ENCODE peak calls at places on chromosomes 11 and 22, in eight cellular contexts. C is HEK293T; N is iris pigment epithelial cell; G is SJSA1; F is naive thymus-derived CD4-positive, alpha-beta T cell; W is stimulated activated CD4-positive, alpha-beta T cell treated with anti-CD3 and anti-CD28 coated beads, Interleukin-1b, Interleukin-23, amount 100 ng/mL, for 4 hours; H is tibial artery; S is NCI-H1417. T is an unnamed sample.

GRCh38 chr11:83816572-83817187 is 530.5 kb upstream of the CCDC90B start:
- DNase-seq in C (no peak), N (peak), G (no peak), F (no peak), W (no peak), H (no peak), S (peak), T (peak)

GRCh38 chr22:43078522-43078921 is 10.7 kb downstream of the TTLL1 start:
- DNase-seq in C (no peak), N (no peak), G (no peak), F (no peak), W (no peak), H (no peak), S (no peak), T (no peak)

GRCh38 chr11:126194121-126194543 is 17.3 kb downstream of the RPUSD4 start:
- DNase-seq in C (peak), N (peak), G (no peak), F (peak), W (no peak), H (peak), S (peak), T (peak)

GRCh38 chr11:79076526-79077115 is 364.2 kb downstream of the TENM4 start:
- DNase-seq in C (peak), N (peak), G (no peak), F (no peak), W (no peak), H (peak), S (no peak), T (peak)

GRCh38 chr11:10387209-10388083 is 67.6 kb upstream of the AMPD3 start:
- DNase-seq in C (no peak), N (peak), G (no peak), F (no peak), W (no peak), H (peak), S (no peak), T (no peak)

GRCh38 chr11:45089845-45090499 is 56.5 kb upstream of the PRDM11 start:
- DNase-seq in C (no peak), N (peak), G (no peak), F (no peak), W (no peak), H (no peak), S (no peak), T (peak)

GRCh38 chr11:65491614-65492386 is 7.0 kb upstream of the MALAT1 start:
- DNase-seq in C (no peak), N (peak), G (peak), F (no peak), W (no peak), H (peak), S (peak), T (peak)

GRCh38 chr11:87355614-87356013 is 317.9 kb downstream of the TMEM135 start:
- DNase-seq in C (no peak), N (no peak), G (no peak), F (no peak), W (no peak), H (no peak), S (no peak), T (no peak)

GRCh38 chr11:115657586-115657985 is 153.4 kb upstream of the CADM1 start:
- DNase-seq in C (no peak), N (peak), G (no peak), F (no peak), W (no peak), H (no peak), S (no peak), T (no peak)

GRCh38 chr22:25193130-25193529 is 6.5 kb upstream of the CRYBB3 start:
- DNase-seq in C (no peak), N (no peak), G (no peak), F (no peak), W (no peak), H (no peak), S (no peak), T (no peak)

GRCh38 chr11:126501641-126502040 is 146.2 kb downstream of the ST3GAL4 start:
- DNase-seq in C (no peak), N (no peak), G (no peak), F (no peak), W (no peak), H (no peak), S (no peak), T (no peak)

GRCh38 chr22:19477321-19478085 is 1.5 kb downstream of the UFD1 start:
- DNase-seq in C (no peak), N (no peak), G (no peak), F (peak), W (no peak), H (no peak), S (no peak), T (peak)

GRCh38 chr22:32539631-32540449 is 65.2 kb downstream of the FBXO7 start:
- DNase-seq in C (no peak), N (no peak), G (no peak), F (no peak), W (no peak), H (no peak), S (no peak), T (no peak)

GRCh38 chr11:36558511-36559413 is 9.0 kb upstream of the RAG1 start:
- DNase-seq in C (no peak), N (no peak), G (no peak), F (no peak), W (no peak), H (no peak), S (no peak), T (no peak)

GRCh38 chr11:120649316-120649715 is 137.8 kb downstream of the GRIK4 start:
- DNase-seq in C (no peak), N (no peak), G (no peak), F (no peak), W (no peak), H (no peak), S (no peak), T (peak)

GRCh38 chr11:92885600-92885999 is 83.9 kb upstream of the MTNR1B start:
- DNase-seq in C (no peak), N (no peak), G (no peak), F (no peak), W (no peak), H (no peak), S (no peak), T (peak)

GRCh38 chr22:19607198-19608113 is 83.2 kb upstream of the CLDN5 start:
- DNase-seq in C (no peak), N (no peak), G (no peak), F (peak), W (no peak), H (no peak), S (peak), T (peak)

GRCh38 chr11:12815150-12815523 is 140.9 kb downstream of the TEAD1 start:
- DNase-seq in C (no peak), N (no peak), G (no peak), F (no peak), W (no peak), H (no peak), S (no peak), T (no peak)

GRCh38 chr11:123535401-123535800 is 105.3 kb downstream of the GRAMD1B start:
- DNase-seq in C (no peak), N (no peak), G (no peak), F (no peak), W (no peak), H (no peak), S (no peak), T (no peak)

GRCh38 chr11:117517097-117517496 is 189.4 kb downstream of the CEP164 start:
- DNase-seq in C (no peak), N (no peak), G (no peak), F (no peak), W (no peak), H (no peak), S (no peak), T (no peak)

GRCh38 chr11:18721576-18722292 is 4.3 kb downstream of the IGSF22 start:
- DNase-seq in C (peak), N (peak), G (no peak), F (peak), W (peak), H (peak), S (no peak), T (peak)

GRCh38 chr11:122391049-122391448 is 264.5 kb upstream of the UBASH3B start:
- DNase-seq in C (no peak), N (no peak), G (no peak), F (no peak), W (no peak), H (no peak), S (no peak), T (no peak)

GRCh38 chr11:100612766-100613165 is 74.3 kb upstream of the ARHGAP42 start:
- DNase-seq in C (no peak), N (no peak), G (no peak), F (no peak), W (no peak), H (no peak), S (no peak), T (no peak)

GRCh38 chr11:5726351-5726750 is 9.9 kb upstream of the OR56B1 start:
- DNase-seq in C (no peak), N (no peak), G (no peak), F (no peak), W (no peak), H (no peak), S (no peak), T (no peak)

GRCh38 chr11:64877390-64878222 is 815 bp downstream of the EHD1 start:
- DNase-seq in C (no peak), N (no peak), G (no peak), F (no peak), W (no peak), H (no peak), S (no peak), T (peak)

GRCh38 chr11:118928870-118929495 is 3.3 kb upstream of the BCL9L start:
- DNase-seq in C (peak), N (peak), G (no peak), F (no peak), W (peak), H (peak), S (peak), T (peak)